ENCODE peak calls at places on chromosomes 5 and 9, in ten cellular contexts. Y is CD4-positive, alpha-beta T cell; Z is A549; I is small intestine; J is fibroblast of mammary gland; E is endothelial cell; P is neural crest cell; H is T-helper 2 cell; B is cardiac muscle cell; F is GM12892. U is an unnamed sample.

GRCh38 chr9:89655047-89655989 is 50.5 kb downstream of the GADD45G start:
- DNase-seq in E (no peak), I (no peak), P (no peak), H (no peak), B (no peak), F (no peak), Y (no peak), J (peak), Z (no peak), U (no peak)

GRCh38 chr9:134742822-134743221 is 101.2 kb downstream of the COL5A1 start:
- DNase-seq in I (no peak), H (no peak), E (peak), Z (no peak), F (no peak), J (no peak), B (no peak), Y (no peak), P (no peak), U (no peak)

GRCh38 chr5:97591781-97592180 is 408.7 kb upstream of the RIOK2 start:
- DNase-seq in I (no peak), Y (no peak), E (no peak), J (no peak), H (no peak), F (no peak), B (no peak), Z (no peak), P (no peak), U (no peak)

GRCh38 chr5:32223972-32224608 is 50.0 kb upstream of the GOLPH3 start:
- DNase-seq in H (no peak), P (no peak), J (peak), I (no peak), F (no peak), B (peak), Z (peak), Y (no peak), E (no peak), U (no peak)

GRCh38 chr5:52839285-52839684 is 51.6 kb downstream of the ITGA1 start:
- DNase-seq in B (no peak), J (no peak), H (no peak), P (no peak), F (no peak), I (no peak), Y (no peak), Z (no peak), E (no peak), U (no peak)

GRCh38 chr5:155594270-155594669 is 580.7 kb downstream of the KIF4B start:
- DNase-seq in B (no peak), F (no peak), P (no peak), Z (no peak), I (no peak), Y (no peak), J (no peak), H (no peak), E (no peak), U (no peak)

GRCh38 chr5:4855048-4855447 is 285.1 kb upstream of the ADAMTS16 start:
- DNase-seq in H (no peak), E (no peak), P (no peak), Y (no peak), B (no peak), F (no peak), Z (no peak), I (no peak), J (no peak), U (no peak)

GRCh38 chr5:116097301-116097700 is 12.5 kb downstream of the COMMD10 start:
- DNase-seq in P (no peak), Y (no peak), E (no peak), J (no peak), I (no peak), H (no peak), B (no peak), F (no peak), Z (no peak), U (no peak)

GRCh38 chr9:119078015-119078414 is 291.2 kb downstream of the BRINP1 start:
- DNase-seq in Z (no peak), F (no peak), P (no peak), E (no peak), I (no peak), J (no peak), Y (no peak), B (no peak), H (no peak), U (no peak)

GRCh38 chr5:171848487-171848886 is 62.9 kb downstream of the SMIM23 start:
- DNase-seq in P (no peak), Z (no peak), B (no peak), Y (no peak), I (no peak), F (no peak), E (no peak), J (no peak), H (no peak), U (no peak)

GRCh38 chr5:176792584-176793342 is 17.6 kb upstream of the UNC5A start:
- DNase-seq in H (no peak), I (no peak), F (no peak), Y (no peak), P (no peak), J (no peak), Z (no peak), B (no peak), E (no peak), U (no peak)

GRCh38 chr5:127567026-127567768 is 49.8 kb downstream of the PRRC1 start:
- DNase-seq in Y (no peak), B (no peak), J (no peak), I (no peak), E (no peak), F (peak), Z (no peak), H (no peak), P (no peak), U (no peak)

GRCh38 chr5:178832618-178833201 is 27.0 kb upstream of the ZNF354B start:
- DNase-seq in Z (no peak), J (no peak), H (no peak), P (no peak), B (no peak), I (no peak), F (no peak), Y (no peak), E (no peak), U (peak)

GRCh38 chr5:139394654-139395566 is at the start of gene PROB1:
- DNase-seq in F (no peak), H (no peak), P (no peak), Z (no peak), J (no peak), E (peak), I (no peak), Y (no peak), B (no peak), U (no peak)

GRCh38 chr9:37364751-37365360 is 57.6 kb upstream of the GRHPR start:
- DNase-seq in I (peak), P (no peak), Y (no peak), H (no peak), E (no peak), J (peak), Z (peak), B (no peak), F (no peak), U (no peak)

GRCh38 chr9:110131499-110131898 is 76.5 kb downstream of the C9orf152 start:
- DNase-seq in F (no peak), B (no peak), Y (no peak), E (no peak), H (no peak), P (no peak), J (no peak), I (no peak), Z (no peak), U (no peak)

GRCh38 chr9:31847963-31848362 is 536.5 kb upstream of the ACO1 start:
- DNase-seq in F (no peak), P (no peak), J (no peak), Y (no peak), E (no peak), Z (no peak), I (no peak), B (no peak), H (no peak), U (no peak)

GRCh38 chr9:120612218-120612617 is 32.3 kb upstream of the CDK5RAP2 start:
- DNase-seq in E (no peak), B (peak), I (no peak), H (no peak), F (no peak), Y (no peak), J (no peak), P (no peak), Z (peak), U (no peak)

GRCh38 chr5:98468188-98468869 is 305.1 kb upstream of the RGMB start:
- DNase-seq in E (no peak), P (no peak), Z (peak), J (peak), F (no peak), H (no peak), I (no peak), Y (no peak), B (no peak), U (no peak)

GRCh38 chr5:138234651-138235050 is 21.5 kb upstream of the CDC23 start:
- DNase-seq in P (no peak), E (no peak), F (no peak), I (no peak), J (no peak), Z (no peak), Y (no peak), H (no peak), B (no peak), U (no peak)

GRCh38 chr9:91178281-91179236 is 183.2 kb downstream of the AUH start:
- DNase-seq in Z (no peak), J (no peak), E (no peak), I (no peak), B (no peak), H (no peak), Y (no peak), F (no peak), P (no peak), U (no peak)

GRCh38 chr9:73219985-73220626 is 68.4 kb downstream of the ANXA1 start:
- DNase-seq in B (no peak), Y (no peak), I (no peak), Z (peak), E (no peak), H (no peak), P (no peak), J (peak), F (no peak), U (no peak)

GRCh38 chr9:92989561-92989960 is 42.2 kb downstream of the FGD3 start:
- DNase-seq in Y (no peak), Z (no peak), B (no peak), J (no peak), I (no peak), H (no peak), P (no peak), F (no peak), E (no peak), U (no peak)

GRCh38 chr9:72038408-72038807 is 22.0 kb downstream of the C9orf57 start:
- DNase-seq in P (no peak), J (no peak), Y (no peak), F (no peak), B (peak), I (peak), H (no peak), Z (no peak), E (no peak), U (no peak)

GRCh38 chr5:148421661-148422060 is 37.9 kb downstream of the FBXO38 start:
- DNase-seq in E (no peak), F (no peak), Z (no peak), H (no peak), Y (no peak), J (no peak), B (no peak), I (no peak), P (no peak), U (no peak)

GRCh38 chr5:6822556-6823343 is 109.5 kb downstream of the TENT4A start:
- DNase-seq in E (no peak), Z (no peak), J (no peak), Y (no peak), H (no peak), B (no peak), P (no peak), F (no peak), I (no peak), U (peak)

GRCh38 chr5:132294728-132295504 is 722 bp downstream of the SLC22A4 start:
- DNase-seq in F (no peak), J (peak), E (peak), Y (peak), I (peak), P (no peak), H (peak), Z (peak), B (peak), U (no peak)

GRCh38 chr9:99919930-99920329 is 13.5 kb downstream of the STX17 start:
- DNase-seq in F (no peak), H (no peak), Y (no peak), E (no peak), Z (no peak), I (no peak), B (no peak), J (no peak), P (no peak), U (no peak)

GRCh38 chr5:139690385-139691274 is 42.5 kb downstream of the CXXC5 start:
- DNase-seq in J (peak), B (peak), Z (no peak), F (no peak), Y (no peak), P (no peak), I (no peak), E (no peak), H (no peak), U (no peak)

GRCh38 chr5:180683523-180683922 is 34.1 kb upstream of the FLT4 start:
- DNase-seq in F (no peak), E (no peak), Y (no peak), I (no peak), H (no peak), J (no peak), B (no peak), P (no peak), Z (no peak), U (no peak)

GRCh38 chr5:103450333-103451061 is 112.1 kb downstream of the NUDT12 start:
- DNase-seq in P (no peak), F (no peak), E (no peak), B (no peak), H (no peak), Y (no peak), J (peak), I (no peak), Z (no peak), U (no peak)

GRCh38 chr9:7912037-7912535 is 112.5 kb upstream of the DMAC1 start:
- DNase-seq in P (no peak), B (no peak), Z (no peak), I (no peak), E (no peak), Y (no peak), H (no peak), J (no peak), F (no peak), U (no peak)

GRCh38 chr5:36079200-36079761 is 12.6 kb upstream of the UGT3A2 start:
- DNase-seq in H (no peak), J (peak), Z (peak), P (peak), E (peak), B (peak), F (peak), Y (no peak), I (peak), U (peak)

GRCh38 chr5:67032921-67033664 is 163.5 kb downstream of the CD180 start:
- DNase-seq in E (no peak), Y (no peak), J (peak), H (no peak), Z (no peak), P (no peak), F (no peak), I (no peak), B (no peak), U (no peak)

GRCh38 chr5:136098171-136098570 is 34.5 kb upstream of the SMAD5 start:
- DNase-seq in H (no peak), F (no peak), B (no peak), Y (no peak), I (no peak), E (no peak), Z (no peak), P (no peak), J (no peak), U (no peak)

GRCh38 chr9:19998153-19998552 is 209.3 kb upstream of the SLC24A2 start:
- DNase-seq in Z (peak), H (no peak), I (no peak), P (no peak), Y (no peak), E (no peak), B (no peak), J (peak), F (no peak), U (no peak)

GRCh38 chr5:144390133-144390532 is 219.5 kb downstream of the KCTD16 start:
- DNase-seq in Y (no peak), Z (peak), I (peak), P (no peak), E (no peak), B (no peak), F (no peak), H (no peak), J (no peak), U (no peak)

GRCh38 chr9:96441798-96442445 is 8.0 kb upstream of the HABP4 start:
- DNase-seq in Z (peak), E (peak), B (peak), H (no peak), F (no peak), I (peak), Y (no peak), J (peak), P (no peak), U (no peak)